ENCODE peak calls at places on chromosomes 2 and 18, in four cellular contexts. One of them, this sample, is unnamed.

GRCh38 chr2:11502740-11503292 is 31.0 kb upstream of the GREB1 start:
- DNase-seq in right lobe of liver: no peak
- DNase-seq in AG10803: no peak
- DNase-seq in brain microvascular endothelial cell: no peak
- DNase-seq in this sample: no peak

GRCh38 chr2:158391876-158392275 is 64.7 kb downstream of the CCDC148 start:
- DNase-seq in right lobe of liver: no peak
- DNase-seq in AG10803: no peak
- DNase-seq in brain microvascular endothelial cell: peak; percentile 52
- DNase-seq in this sample: no peak

GRCh38 chr2:61247204-61247812 is 85.3 kb downstream of the C2orf74 start:
- DNase-seq in right lobe of liver: no peak
- DNase-seq in AG10803: peak; percentile 98
- DNase-seq in brain microvascular endothelial cell: peak; percentile 15
- DNase-seq in this sample: peak; percentile 79

GRCh38 chr2:226802573-226802972 is 3.0 kb upstream of the IRS1 start:
- DNase-seq in right lobe of liver: no peak
- DNase-seq in AG10803: peak; percentile 89
- DNase-seq in brain microvascular endothelial cell: peak; percentile 56
- DNase-seq in this sample: peak; percentile 97

GRCh38 chr2:14285812-14286211 is 346.7 kb upstream of the LRATD1 start:
- DNase-seq in right lobe of liver: no peak
- DNase-seq in AG10803: no peak
- DNase-seq in brain microvascular endothelial cell: no peak
- DNase-seq in this sample: no peak

GRCh38 chr18:11751305-11752115 is 62.4 kb downstream of the GNAL start:
- DNase-seq in right lobe of liver: no peak
- DNase-seq in AG10803: no peak
- DNase-seq in brain microvascular endothelial cell: no peak
- DNase-seq in this sample: no peak

GRCh38 chr2:226720948-226721347 is 78.7 kb downstream of the IRS1 start:
- DNase-seq in right lobe of liver: no peak
- DNase-seq in AG10803: no peak
- DNase-seq in brain microvascular endothelial cell: no peak
- DNase-seq in this sample: no peak

GRCh38 chr2:229669841-229670240 is 44.5 kb downstream of the DNER start:
- DNase-seq in right lobe of liver: no peak
- DNase-seq in AG10803: no peak
- DNase-seq in brain microvascular endothelial cell: peak; percentile 2
- DNase-seq in this sample: no peak

GRCh38 chr18:38237796-38238195 is 672.2 kb upstream of the CELF4 start:
- DNase-seq in right lobe of liver: no peak
- DNase-seq in AG10803: no peak
- DNase-seq in brain microvascular endothelial cell: no peak
- DNase-seq in this sample: no peak

GRCh38 chr2:72793798-72794447 is 31.9 kb downstream of the EXOC6B start:
- DNase-seq in right lobe of liver: no peak
- DNase-seq in AG10803: peak; percentile 70
- DNase-seq in brain microvascular endothelial cell: peak; percentile 9
- DNase-seq in this sample: peak; percentile 53

GRCh38 chr18:47931707-47932103 is 1.2 kb upstream of the SMAD2 start:
- DNase-seq in right lobe of liver: no peak
- DNase-seq in AG10803: no peak
- DNase-seq in brain microvascular endothelial cell: no peak
- DNase-seq in this sample: no peak

GRCh38 chr18:76494541-76495403 is at the start of gene ZNF516:
- DNase-seq in right lobe of liver: peak; percentile 62
- DNase-seq in AG10803: peak; percentile 26
- DNase-seq in brain microvascular endothelial cell: no peak
- DNase-seq in this sample: peak; percentile 23

GRCh38 chr2:133434962-133435668 is 133.1 kb downstream of the NCKAP5 start:
- DNase-seq in right lobe of liver: no peak
- DNase-seq in AG10803: peak; percentile 24
- DNase-seq in brain microvascular endothelial cell: peak; percentile 95
- DNase-seq in this sample: peak; percentile 93

GRCh38 chr2:118845843-118846666 is 1.4 kb downstream of the EN1 start:
- DNase-seq in right lobe of liver: no peak
- DNase-seq in AG10803: peak; percentile 54
- DNase-seq in brain microvascular endothelial cell: no peak
- DNase-seq in this sample: no peak

GRCh38 chr2:50650398-50650810 is 381.5 kb downstream of the NRXN1 start:
- DNase-seq in right lobe of liver: no peak
- DNase-seq in AG10803: no peak
- DNase-seq in brain microvascular endothelial cell: no peak
- DNase-seq in this sample: no peak

GRCh38 chr2:7994397-7994951 is 687.4 kb upstream of the ID2 start:
- DNase-seq in right lobe of liver: peak; percentile 29
- DNase-seq in AG10803: no peak
- DNase-seq in brain microvascular endothelial cell: no peak
- DNase-seq in this sample: peak; percentile 21

GRCh38 chr2:11343344-11343625 is 1.2 kb downstream of the ROCK2 start:
- DNase-seq in right lobe of liver: no peak
- DNase-seq in AG10803: no peak
- DNase-seq in brain microvascular endothelial cell: no peak
- DNase-seq in this sample: no peak

GRCh38 chr2:220528180-220528579 is 900.8 kb downstream of the SLC4A3 start:
- DNase-seq in right lobe of liver: no peak
- DNase-seq in AG10803: peak; percentile 54
- DNase-seq in brain microvascular endothelial cell: no peak
- DNase-seq in this sample: peak; percentile 34

GRCh38 chr2:28055325-28055970 is 164.9 kb downstream of the BABAM2 start:
- DNase-seq in right lobe of liver: no peak
- DNase-seq in AG10803: no peak
- DNase-seq in brain microvascular endothelial cell: no peak
- DNase-seq in this sample: peak; percentile 30

GRCh38 chr2:187050409-187050998 is 201.5 kb upstream of the ZSWIM2 start:
- DNase-seq in right lobe of liver: no peak
- DNase-seq in AG10803: no peak
- DNase-seq in brain microvascular endothelial cell: peak; percentile 9
- DNase-seq in this sample: peak; percentile 4

GRCh38 chr2:227674485-227674884 is 7.9 kb downstream of the SCYGR5 start:
- DNase-seq in right lobe of liver: no peak
- DNase-seq in AG10803: no peak
- DNase-seq in brain microvascular endothelial cell: no peak
- DNase-seq in this sample: no peak

GRCh38 chr2:7812231-7812995 is 869.4 kb upstream of the ID2 start:
- DNase-seq in right lobe of liver: no peak
- DNase-seq in AG10803: peak; percentile 72
- DNase-seq in brain microvascular endothelial cell: peak; percentile 71
- DNase-seq in this sample: peak; percentile 78

GRCh38 chr2:28821295-28821958 is 10.8 kb downstream of the SPDYA start:
- DNase-seq in right lobe of liver: no peak
- DNase-seq in AG10803: peak; percentile 49
- DNase-seq in brain microvascular endothelial cell: peak; percentile 53
- DNase-seq in this sample: peak; percentile 71

GRCh38 chr18:61892683-61893303 is at the start of gene RNF152:
- DNase-seq in right lobe of liver: peak; percentile 44
- DNase-seq in AG10803: peak; percentile 22
- DNase-seq in brain microvascular endothelial cell: no peak
- DNase-seq in this sample: peak; percentile 27

GRCh38 chr2:6808426-6808825 is 57.3 kb downstream of the CMPK2 start:
- DNase-seq in right lobe of liver: no peak
- DNase-seq in AG10803: no peak
- DNase-seq in brain microvascular endothelial cell: no peak
- DNase-seq in this sample: no peak

GRCh38 chr2:148926291-148926961 is 51.4 kb downstream of the KIF5C start:
- DNase-seq in right lobe of liver: peak; percentile 34
- DNase-seq in AG10803: peak; percentile 15
- DNase-seq in brain microvascular endothelial cell: no peak
- DNase-seq in this sample: peak; percentile 19

GRCh38 chr2:58571181-58571852 is 330.2 kb upstream of the FANCL start:
- DNase-seq in right lobe of liver: no peak
- DNase-seq in AG10803: peak; percentile 52
- DNase-seq in brain microvascular endothelial cell: peak; percentile 68
- DNase-seq in this sample: peak; percentile 75

GRCh38 chr18:79200546-79201268 is 131.5 kb downstream of the ATP9B start:
- DNase-seq in right lobe of liver: peak; percentile 34
- DNase-seq in AG10803: peak; percentile 13
- DNase-seq in brain microvascular endothelial cell: no peak
- DNase-seq in this sample: peak; percentile 16

GRCh38 chr2:126895336-126895735 is 3.4 kb upstream of the TEX51 start:
- DNase-seq in right lobe of liver: no peak
- DNase-seq in AG10803: no peak
- DNase-seq in brain microvascular endothelial cell: no peak
- DNase-seq in this sample: no peak

GRCh38 chr18:3250237-3251107 is 2.9 kb downstream of the MYL12A start:
- DNase-seq in right lobe of liver: no peak
- DNase-seq in AG10803: peak; percentile 91
- DNase-seq in brain microvascular endothelial cell: no peak
- DNase-seq in this sample: peak; percentile 87

GRCh38 chr2:96527052-96527964 is 9.2 kb upstream of the ARID5A start:
- DNase-seq in right lobe of liver: peak; percentile 44
- DNase-seq in AG10803: no peak
- DNase-seq in brain microvascular endothelial cell: no peak
- DNase-seq in this sample: peak; percentile 42

GRCh38 chr2:38432827-38433606 is 55.9 kb upstream of the ATL2 start:
- DNase-seq in right lobe of liver: peak; percentile 35
- DNase-seq in AG10803: no peak
- DNase-seq in brain microvascular endothelial cell: no peak
- DNase-seq in this sample: no peak

GRCh38 chr2:190649798-190650390 is 1.0 kb downstream of the NAB1 start:
- DNase-seq in right lobe of liver: peak; percentile 22
- DNase-seq in AG10803: no peak
- DNase-seq in brain microvascular endothelial cell: no peak
- DNase-seq in this sample: peak; percentile 56

GRCh38 chr2:172342056-172342455 is 85.3 kb upstream of the ITGA6 start:
- DNase-seq in right lobe of liver: no peak
- DNase-seq in AG10803: no peak
- DNase-seq in brain microvascular endothelial cell: no peak
- DNase-seq in this sample: no peak

GRCh38 chr2:184765048-184765881 is 166.9 kb downstream of the ZNF804A start:
- DNase-seq in right lobe of liver: no peak
- DNase-seq in AG10803: no peak
- DNase-seq in brain microvascular endothelial cell: no peak
- DNase-seq in this sample: no peak
- H3K4me3 ChIP-seq in right lobe of liver: peak overlapping the region; percentile 2
- H3K4me3 ChIP-seq in AG10803: no peak overlapping the region
- H3K4me3 ChIP-seq in brain microvascular endothelial cell: no peak overlapping the region
- H3K4me3 ChIP-seq in this sample: no peak overlapping the region

DNA sequence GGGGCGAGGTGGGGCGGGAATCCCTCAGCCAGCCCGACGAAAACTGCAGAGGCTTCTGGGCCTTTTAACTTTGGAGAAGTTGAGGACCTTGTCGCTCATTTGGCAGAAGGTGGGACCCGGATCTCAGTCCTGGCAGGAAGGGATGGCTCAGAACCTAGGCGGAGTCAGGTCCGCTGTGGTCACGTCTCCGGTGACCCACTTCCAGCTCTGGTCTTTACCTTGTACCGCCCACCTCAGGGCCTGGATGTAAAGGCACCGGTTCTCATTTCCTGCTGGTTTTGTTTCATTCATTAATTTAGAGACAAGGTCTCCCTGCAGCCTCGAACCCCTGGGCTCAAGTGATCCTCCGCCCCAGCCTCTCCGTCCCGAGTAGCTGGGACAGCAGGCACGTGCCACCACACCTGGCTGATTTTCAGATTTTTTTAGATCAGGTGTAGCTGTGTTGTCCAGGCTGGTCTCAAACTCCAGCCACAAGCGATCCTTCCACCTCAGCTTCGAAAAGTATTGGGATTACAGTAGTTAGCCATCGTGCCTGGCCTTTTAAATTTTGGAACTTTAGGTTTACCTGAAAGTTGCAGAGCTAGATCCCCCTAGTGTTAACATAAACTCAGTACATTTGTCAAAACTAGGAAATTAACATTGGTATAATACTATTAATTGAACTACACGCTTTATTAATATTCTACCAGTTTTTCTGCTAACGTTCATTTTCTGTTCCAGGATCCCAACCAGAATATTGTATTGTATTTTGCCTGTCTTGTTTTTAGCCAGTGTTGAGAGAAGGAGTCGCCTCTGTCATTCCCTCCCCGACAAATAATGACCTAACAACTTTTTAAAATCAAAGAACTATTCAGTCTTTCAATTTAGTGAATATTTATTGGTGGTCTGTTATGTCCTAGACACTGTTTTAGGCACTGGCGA is 867 bp downstream of the POLI start:
- DNase-seq in right lobe of liver: peak; percentile 50
- DNase-seq in AG10803: peak; percentile 36
- DNase-seq in brain microvascular endothelial cell: peak; percentile 34
- DNase-seq in this sample: peak; percentile 49
- TF ChIP-seq CTCF in right lobe of liver: peak; percentile 57
- TF ChIP-seq CTCF in AG10803: peak; percentile 61
- TF ChIP-seq CTCF in brain microvascular endothelial cell: peak; percentile 49
- TF ChIP-seq CTCF in this sample: peak; percentile 57

GRCh38 chr2:75580156-75580555 is 19.4 kb upstream of the EVA1A start:
- DNase-seq in right lobe of liver: no peak
- DNase-seq in AG10803: no peak
- DNase-seq in brain microvascular endothelial cell: no peak
- DNase-seq in this sample: no peak
- H3K4me3 ChIP-seq in right lobe of liver: no peak overlapping the region
- H3K4me3 ChIP-seq in AG10803: no peak overlapping the region
- H3K4me3 ChIP-seq in brain microvascular endothelial cell: no peak overlapping the region
- H3K4me3 ChIP-seq in this sample: no peak overlapping the region

GRCh38 chr18:6732952-6733351 is 3.4 kb downstream of the ARHGAP28 start:
- DNase-seq in right lobe of liver: no peak
- DNase-seq in AG10803: no peak
- DNase-seq in brain microvascular endothelial cell: no peak
- DNase-seq in this sample: no peak

GRCh38 chr18:6731197-6731596 is 1.7 kb downstream of the ARHGAP28 start:
- DNase-seq in right lobe of liver: no peak
- DNase-seq in AG10803: peak; percentile 86
- DNase-seq in brain microvascular endothelial cell: peak; percentile 74
- DNase-seq in this sample: peak; percentile 54

GRCh38 chr18:6728318-6728717 is 1.2 kb upstream of the ARHGAP28 start:
- DNase-seq in right lobe of liver: no peak
- DNase-seq in AG10803: no peak
- DNase-seq in brain microvascular endothelial cell: no peak
- DNase-seq in this sample: no peak

GRCh38 chr18:6728809-6729246 is 688 bp upstream of the ARHGAP28 start:
- DNase-seq in right lobe of liver: no peak
- DNase-seq in AG10803: no peak
- DNase-seq in brain microvascular endothelial cell: no peak
- DNase-seq in this sample: no peak

GRCh38 chr18:6729247-6730091 is at the start of gene ARHGAP28:
- DNase-seq in right lobe of liver: peak; percentile 77
- DNase-seq in AG10803: peak; percentile 63
- DNase-seq in brain microvascular endothelial cell: peak; percentile 87
- DNase-seq in this sample: peak; percentile 81
- TF ChIP-seq CTCF in right lobe of liver: no peak
- TF ChIP-seq CTCF in AG10803: no peak
- TF ChIP-seq CTCF in brain microvascular endothelial cell: peak; percentile 31
- TF ChIP-seq CTCF in this sample: peak; percentile 20

This sample was measured in fibroblast of the aortic adventitia.